ENCODE peak calls at places on chromosomes 13 and 19, in four cellular contexts. S, Q, Z and H are unnamed samples.

GRCh38 chr19:45792482-45793177 is at the start of gene DMWD:
- DNase-seq in S (peak; percentile 98), Z (peak; percentile 100), Q (peak; percentile 98), H (peak; percentile 95)

GRCh38 chr13:29516012-29516411 is 79.5 kb downstream of the SLC7A1 start:
- DNase-seq in Q (no peak), Z (no peak), S (no peak), H (no peak)

GRCh38 chr19:14383898-14384669 is 2.8 kb downstream of the ADGRE5 start:
- DNase-seq in Z (no peak), S (peak; percentile 34), Q (no peak), H (no peak)

GRCh38 chr13:97226788-97227627 is 4.9 kb downstream of the MBNL2 start:
- DNase-seq in Q (no peak), Z (no peak), S (no peak), H (no peak)

GRCh38 chr13:29523199-29523931 is 72.1 kb downstream of the SLC7A1 start:
- DNase-seq in S (peak; percentile 82), Z (peak; percentile 66), Q (no peak), H (no peak)

GRCh38 chr19:46838160-46838559 is 12.5 kb downstream of the AP2S1 start:
- DNase-seq in Z (no peak), S (no peak), Q (no peak), H (no peak)

GRCh38 chr19:57803594-57804325 is 11.0 kb downstream of the ZNF552 start:
- DNase-seq in Q (peak; percentile 12), Z (no peak), S (peak; percentile 93), H (peak; percentile 48)

GRCh38 chr13:41603917-41604316 is 146.6 kb downstream of the RGCC start:
- DNase-seq in Q (peak; percentile 29), Z (peak; percentile 33), S (peak; percentile 64), H (peak; percentile 52)

GRCh38 chr13:90640976-90641375 is 706.5 kb upstream of the MIR17HG start:
- DNase-seq in S (peak; percentile 51), Q (no peak), Z (no peak), H (no peak)

GRCh38 chr13:97273341-97273831 is 51.3 kb downstream of the MBNL2 start:
- DNase-seq in Q (no peak), Z (no peak), S (no peak), H (no peak)

GRCh38 chr13:114130708-114131580 is 1.5 kb downstream of the RASA3 start:
- DNase-seq in S (peak; percentile 94), Q (no peak), Z (peak; percentile 76), H (no peak)

GRCh38 chr19:18587962-18588610 is 512 bp upstream of the REX1BD start:
- DNase-seq in S (no peak), Q (no peak), Z (no peak), H (no peak)

GRCh38 chr13:38385152-38385891 is 35.7 kb downstream of the UFM1 start:
- DNase-seq in Q (no peak), S (no peak), Z (no peak), H (no peak)

GRCh38 chr19:54190942-54191670 is at the start of gene TSEN34:
- DNase-seq in Z (peak; percentile 86), Q (peak; percentile 59), S (no peak), H (no peak)

GRCh38 chr13:23794267-23795161 is 94.7 kb downstream of the MIPEP start:
- DNase-seq in S (peak; percentile 72), Q (no peak), Z (no peak), H (peak; percentile 52)

GRCh38 chr19:33064117-33064777 is 441 bp downstream of the RHPN2 start:
- DNase-seq in S (no peak), Q (no peak), Z (peak; percentile 19), H (no peak)
- TF ChIP-seq CTCF in S (no peak), Q (no peak), Z (no peak), H (no peak)

DNA sequence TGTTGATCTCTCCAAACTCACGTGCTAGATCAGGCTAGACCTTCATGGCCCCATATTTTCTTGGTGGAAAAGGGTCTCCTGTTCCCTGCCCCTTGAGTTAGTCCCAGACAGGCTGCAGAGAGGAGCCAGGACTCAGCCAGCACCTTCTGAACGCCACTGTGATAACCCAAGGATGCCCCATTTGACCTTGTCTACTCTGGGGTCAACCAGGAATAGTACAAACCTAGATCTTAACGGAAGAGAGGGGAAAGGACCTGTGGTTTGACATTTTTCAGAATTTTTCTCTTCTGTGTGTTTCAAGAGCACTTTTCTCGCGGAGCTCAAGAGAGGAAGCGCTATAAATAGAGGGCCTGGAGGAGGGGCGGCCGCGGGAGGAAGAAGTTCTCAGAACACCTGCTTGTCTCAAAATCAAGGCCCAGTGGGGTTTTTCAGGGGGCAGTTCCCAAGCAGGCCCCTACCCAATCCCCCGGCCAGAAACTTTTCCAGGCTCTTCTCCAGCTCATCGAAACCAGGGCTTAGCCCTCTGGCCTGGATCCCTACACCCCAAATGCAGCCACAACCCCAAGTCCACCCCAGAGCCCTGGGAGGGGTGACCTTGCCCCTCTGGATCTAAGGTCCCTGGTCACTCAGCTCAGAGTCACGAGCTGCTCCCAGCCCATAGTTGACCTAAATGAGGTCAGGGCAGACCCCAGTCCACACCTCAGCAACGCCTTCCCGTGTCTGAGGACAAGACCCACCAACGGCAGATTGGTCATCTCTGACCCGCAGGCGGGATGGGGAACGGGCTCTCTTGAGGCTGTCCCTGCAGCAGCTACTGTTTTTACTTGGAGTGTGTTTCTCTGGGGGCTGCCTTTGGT is 75.6 kb upstream of the TM9SF2 start:
- DNase-seq in Z (no peak), S (no peak), Q (no peak), H (no peak)
- H3K4me3 ChIP-seq in Z (no peak overlapping the region), S (no peak overlapping the region), Q (no peak overlapping the region), H (no peak overlapping the region)

GRCh38 chr19:15417699-15418098 is 1.1 kb downstream of the AKAP8L start:
- DNase-seq in Z (no peak), S (peak; percentile 38), Q (no peak), H (no peak)

GRCh38 chr19:15419413-15420025 is 731 bp upstream of the AKAP8L start:
- DNase-seq in S (no peak), Z (no peak), Q (no peak), H (no peak)

GRCh38 chr19:15421136-15421535 is 2.3 kb upstream of the AKAP8L start:
- DNase-seq in Z (no peak), Q (no peak), S (no peak), H (no peak)

GRCh38 chr19:15418112-15418587 is 638 bp downstream of the AKAP8L start:
- DNase-seq in S (peak; percentile 54), Z (no peak), Q (no peak), H (no peak)

GRCh38 chr19:15418588-15419412 is at the start of gene AKAP8L:
- DNase-seq in S (peak; percentile 100), Z (peak; percentile 98), Q (peak; percentile 100), H (peak; percentile 99)
- TF ChIP-seq CTCF in S (peak; percentile 74), Z (peak; percentile 39), Q (peak; percentile 74), H (peak; percentile 59)

DNA sequence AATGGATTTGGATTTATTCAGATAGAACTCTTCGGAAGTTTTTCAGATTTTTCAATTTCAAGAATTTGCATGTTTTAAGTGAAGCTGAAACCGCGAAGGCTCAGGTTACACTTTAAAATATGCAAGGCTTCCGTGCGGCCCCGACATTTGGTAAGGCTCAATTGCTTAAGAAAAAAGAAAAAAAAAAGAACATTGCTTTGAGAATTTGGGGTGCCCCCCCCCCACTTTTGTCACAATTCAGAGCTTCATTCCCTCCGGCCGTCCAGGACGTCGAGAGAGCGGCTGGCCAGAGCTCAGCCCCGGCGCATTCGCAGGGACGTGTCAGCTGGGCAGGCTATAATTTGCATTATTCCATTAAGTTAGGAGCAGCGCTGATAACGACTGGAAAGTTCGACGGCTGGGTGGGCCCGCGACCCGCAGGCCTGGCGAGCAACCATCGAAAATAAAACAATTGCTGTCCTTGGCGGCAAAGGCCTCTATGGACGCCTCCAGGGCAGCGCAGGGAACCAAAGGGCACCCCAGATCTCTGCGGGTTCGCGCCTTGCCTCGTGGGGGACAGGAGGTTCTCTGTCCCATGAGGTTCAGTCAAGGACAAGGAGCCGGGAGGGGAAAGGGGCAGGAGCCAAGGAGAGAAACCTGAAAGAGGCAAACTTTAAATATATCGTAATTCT is 7.1 kb downstream of the SOX21 start:
- DNase-seq in Q (no peak), Z (no peak), S (no peak), H (no peak)
- H3K4me3 ChIP-seq in Q (no peak overlapping the region), Z (no peak overlapping the region), S (no peak overlapping the region), H (no peak overlapping the region)

DNA sequence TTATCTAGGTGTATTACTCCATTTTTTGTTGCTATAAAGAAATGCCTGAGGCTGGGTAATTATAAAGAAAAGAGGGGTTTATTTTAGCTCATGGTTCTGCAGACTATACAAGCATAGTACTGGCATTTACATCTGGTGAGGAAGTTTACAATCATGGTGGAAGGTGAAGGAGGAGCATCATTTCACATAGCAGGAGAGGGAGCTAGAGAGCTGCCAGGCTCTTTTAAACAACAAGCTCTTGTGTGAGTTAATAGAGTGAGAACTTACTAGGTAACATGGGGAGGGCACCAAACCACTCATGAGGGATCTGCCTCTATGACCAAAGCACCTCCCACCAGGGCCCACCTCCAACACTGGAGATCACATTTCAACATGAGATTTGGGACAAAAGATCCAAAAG is 221.7 kb upstream of the GPC6 start:
- DNase-seq in Z (no peak), Q (no peak), S (no peak), H (peak; percentile 4)
- TF ChIP-seq CTCF in Z (no peak), Q (no peak), S (peak; percentile 29), H (peak; percentile 16)

GRCh38 chr19:51097796-51098195 is 10.4 kb downstream of the CTU1 start:
- DNase-seq in Z (no peak), S (no peak), Q (no peak), H (no peak)
- H3K4me3 ChIP-seq in Z (no peak overlapping the region), S (no peak overlapping the region), Q (no peak overlapping the region), H (no peak overlapping the region)

GRCh38 chr19:10372698-10373097 is 7.7 kb downstream of the TYK2 start:
- DNase-seq in Z (no peak), S (no peak), Q (no peak), H (no peak)
- TF ChIP-seq CTCF in Z (no peak), S (no peak), Q (no peak), H (no peak)